ENCODE peak calls at places on chromosomes 13 and 19, in nine cellular contexts. A is uterus, Q is tibial nerve, J is heart left ventricle, E is ovary, B is stomach, I is transverse colon, Z is body of pancreas, D is IMR-90. S is an unnamed sample.

GRCh38 chr13:30718661-30719520 is 16.5 kb upstream of the ALOX5AP start:
- DNase-seq in I (no peak), Q (no peak), D (peak; percentile 95), J (no peak), Z (no peak), E (no peak), B (no peak), A (no peak), S (no peak)

GRCh38 chr13:51534075-51534817 is 50.0 kb upstream of the WDFY2 start:
- DNase-seq in I (peak; percentile 32), Q (peak; percentile 19), A (no peak), Z (peak; percentile 34), J (no peak), E (no peak), D (no peak), B (peak; percentile 31), S (no peak)

GRCh38 chr13:45121421-45121820 is 1.1 kb downstream of the GTF2F2 start:
- DNase-seq in I (no peak), Q (no peak), A (no peak), J (no peak), Z (no peak), E (no peak), B (no peak), D (peak; percentile 53), S (no peak)

GRCh38 chr13:101231751-101232428 is 184.4 kb downstream of the NALCN start:
- DNase-seq in I (no peak), D (peak; percentile 35), Q (no peak), A (no peak), Z (no peak), B (no peak), J (no peak), E (no peak), S (no peak)

GRCh38 chr13:73109288-73109899 is 50.6 kb downstream of the KLF5 start:
- DNase-seq in D (no peak), E (no peak), A (no peak), J (no peak), Z (no peak), Q (no peak), B (no peak), I (no peak), S (no peak)

GRCh38 chr13:42466609-42467008 is 107.3 kb upstream of the TNFSF11 start:
- DNase-seq in B (no peak), A (no peak), Q (no peak), J (no peak), E (no peak), D (no peak), I (no peak), Z (no peak), S (no peak)

GRCh38 chr19:27909861-27910260 is 1303.1 kb downstream of the UQCRFS1 start:
- DNase-seq in I (no peak), E (no peak), J (no peak), Z (no peak), A (no peak), B (no peak), Q (no peak), D (no peak), S (no peak)

GRCh38 chr13:57075588-57075987 is 65.1 kb upstream of the PRR20A start:
- DNase-seq in E (no peak), J (no peak), Z (no peak), Q (no peak), B (no peak), I (no peak), D (no peak), A (no peak), S (no peak)

GRCh38 chr13:20002766-20003165 is 44.2 kb downstream of the ZMYM2 start:
- DNase-seq in Q (no peak), A (no peak), J (no peak), E (no peak), B (no peak), I (no peak), D (no peak), Z (no peak), S (no peak)

GRCh38 chr13:20001351-20001750 is 42.8 kb downstream of the ZMYM2 start:
- DNase-seq in Z (no peak), Q (no peak), A (no peak), I (no peak), E (no peak), B (no peak), D (peak; percentile 21), J (no peak), S (no peak)

GRCh38 chr13:20006206-20006605 is 47.7 kb downstream of the ZMYM2 start:
- DNase-seq in J (no peak), B (no peak), D (peak; percentile 81), Z (no peak), E (no peak), Q (no peak), A (no peak), I (no peak), S (no peak)
- H3K36me3 ChIP-seq in J (peaks cover 51% of the 10 kb centered on the region), B (peaks cover 30% of the 10 kb centered on the region), D (peaks cover 41% of the 10 kb centered on the region), Z (no peaks in the 10 kb centered on the region), E (no peaks in the 10 kb centered on the region), Q (no peaks in the 10 kb centered on the region), A (peaks cover 3% of the 10 kb centered on the region), I (no peaks in the 10 kb centered on the region), S (peaks cover 72% of the 10 kb centered on the region)

GRCh38 chr13:24511019-24511823 is 1.4 kb downstream of the PARP4 start:
- DNase-seq in A (no peak), B (peak; percentile 53), I (peak; percentile 56), E (no peak), J (no peak), D (peak; percentile 91), Q (peak; percentile 26), Z (peak; percentile 29), S (no peak)

GRCh38 chr13:24506698-24507335 is 5.8 kb downstream of the PARP4 start:
- DNase-seq in B (no peak), D (no peak), J (no peak), Z (no peak), E (no peak), A (no peak), I (no peak), Q (no peak), S (no peak)

GRCh38 chr13:24511824-24512207 is 762 bp downstream of the PARP4 start:
- DNase-seq in I (peak; percentile 49), A (no peak), Q (no peak), B (no peak), J (no peak), Z (no peak), E (no peak), D (no peak), S (no peak)

GRCh38 chr13:24516919-24517318 is 4.3 kb upstream of the PARP4 start:
- DNase-seq in Q (no peak), I (no peak), J (no peak), B (no peak), D (no peak), E (no peak), A (no peak), Z (no peak), S (no peak)

GRCh38 chr13:24512208-24513068 is at the start of gene PARP4:
- DNase-seq in B (peak; percentile 81), A (peak; percentile 73), Z (peak; percentile 80), J (peak; percentile 91), D (peak; percentile 85), I (peak; percentile 88), E (peak; percentile 85), Q (peak; percentile 63), S (no peak)
- TF ChIP-seq POLR2A in B (no peak), A (peak; percentile 69), Z (peak; percentile 94), J (no peak), D (peak; percentile 66), I (peak; percentile 96), E (peak; percentile 55), Q (peak; percentile 55), S (peak; percentile 16)

DNA sequence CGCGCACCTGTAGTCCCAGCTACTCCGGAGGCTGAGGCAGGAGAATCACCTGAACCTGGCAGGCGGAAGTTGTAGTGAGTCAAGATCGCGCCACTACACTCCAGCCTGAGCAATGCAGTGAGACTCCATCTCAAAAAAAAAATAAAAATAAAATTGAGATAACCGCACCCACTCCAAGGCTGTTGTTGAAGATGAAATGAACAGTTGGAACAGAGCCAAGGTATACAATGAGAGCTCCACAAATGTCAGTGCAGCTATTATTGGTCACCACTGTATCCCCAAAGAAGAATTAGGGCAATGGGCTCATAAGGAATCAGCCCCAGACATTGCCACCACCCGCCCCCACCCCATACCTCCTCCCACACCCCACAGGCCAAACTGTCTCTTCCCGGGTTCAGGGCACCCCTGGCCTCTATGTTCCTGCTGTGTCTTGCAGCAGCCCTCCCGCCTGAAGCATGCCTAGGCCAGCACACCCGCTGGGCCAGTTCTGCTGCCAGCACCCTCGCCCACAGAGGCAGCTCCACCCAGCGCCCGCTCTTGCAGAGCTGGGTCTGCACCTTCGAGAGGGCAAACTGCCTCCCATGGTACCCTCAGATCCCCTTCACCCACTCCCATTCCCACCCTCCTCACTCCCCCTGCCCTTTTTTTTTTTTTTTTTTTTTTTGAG is 3.5 kb upstream of the S1PR5 start:
- DNase-seq in I (no peak), Z (peak; percentile 66), J (no peak), A (no peak), D (no peak), Q (no peak), E (no peak), B (peak; percentile 73), S (no peak)
- TF ChIP-seq CTCF in I (no peak), Z (no peak), J (no peak), A (no peak), D (no peak), Q (no peak), E (no peak), B (no peak), S (no peak)

GRCh38 chr19:3601021-3601420 is 5.7 kb downstream of the TBXA2R start:
- DNase-seq in J (no peak), I (no peak), E (no peak), D (no peak), A (no peak), Z (no peak), Q (no peak), B (no peak), S (no peak)

GRCh38 chr19:3604227-3604986 is 2.3 kb downstream of the TBXA2R start:
- DNase-seq in I (no peak), A (no peak), Z (no peak), J (no peak), Q (no peak), D (no peak), B (no peak), E (no peak), S (no peak)

GRCh38 chr19:3605361-3605760 is 1.3 kb downstream of the TBXA2R start:
- DNase-seq in I (no peak), E (no peak), D (no peak), Z (no peak), A (no peak), Q (no peak), B (no peak), J (no peak), S (no peak)

GRCh38 chr19:3604987-3605343 is 1.7 kb downstream of the TBXA2R start:
- DNase-seq in I (no peak), B (no peak), A (no peak), Q (no peak), Z (no peak), D (no peak), E (no peak), J (no peak), S (no peak)

DNA sequence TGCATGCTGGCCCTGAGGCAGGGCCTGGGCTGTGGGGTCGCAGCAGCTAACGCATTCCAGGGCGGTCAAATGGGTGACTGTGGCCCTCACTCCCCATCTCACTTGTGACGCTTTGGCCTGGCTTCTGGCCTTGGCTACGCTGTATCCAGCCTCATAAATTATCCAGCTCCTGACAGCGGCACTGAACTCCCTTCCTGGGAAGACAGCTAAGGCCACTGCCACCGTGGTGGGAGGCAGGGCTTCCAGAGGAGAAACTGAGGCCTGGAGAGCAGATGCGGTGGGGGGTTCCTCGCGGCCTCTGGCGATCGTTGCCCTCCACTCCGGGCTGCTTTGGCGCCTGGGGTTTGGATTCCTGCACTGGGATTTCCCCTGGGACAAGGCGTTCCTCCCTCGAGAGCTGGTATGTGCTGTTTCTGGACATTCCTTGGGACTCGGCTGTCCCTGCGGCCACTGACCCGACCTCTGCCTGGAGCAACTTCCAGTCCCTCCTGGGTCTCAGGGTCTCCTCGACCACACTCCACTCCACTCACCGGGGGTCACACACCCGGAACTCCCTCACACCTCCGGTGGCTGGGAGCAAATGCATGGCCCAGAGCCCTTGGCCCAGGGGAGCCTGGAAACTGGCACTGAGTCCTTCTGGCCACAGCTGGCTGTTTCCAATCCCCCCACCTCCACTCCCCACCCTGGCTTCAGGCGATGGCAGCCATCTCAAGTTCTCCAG is 3.4 kb downstream of the TBXA2R start:
- DNase-seq in J (no peak), Q (no peak), I (no peak), D (no peak), E (peak; percentile 42), Z (no peak), B (no peak), A (peak; percentile 55), S (no peak)
- H3K36me3 ChIP-seq in J (peaks cover 2% of the 10 kb centered on the region), Q (no peaks in the 10 kb centered on the region), I (no peaks in the 10 kb centered on the region), D (peaks cover 2% of the 10 kb centered on the region), E (no peaks in the 10 kb centered on the region), Z (no peaks in the 10 kb centered on the region), B (no peaks in the 10 kb centered on the region), A (no peaks in the 10 kb centered on the region), S (no peaks in the 10 kb centered on the region)